ENCODE peak calls at places on chromosome 14, in seven cellular contexts. One of them, this sample, is unnamed.

GRCh38 chr14:69101331-69101826 is 51.5 kb downstream of the DCAF5 start:
- DNase-seq in mesothelial cell of epicardium: no peak
- DNase-seq in activated CD4-positive, CD25-positive, alpha-beta regulatory T cell treated with anti-CD3 and anti-CD28 coated beads, Interleukin-2, amount 50 U/mL, for 16 hours: no peak
- DNase-seq in H54: no peak
- DNase-seq in activated naive CD8-positive, alpha-beta T cell treated with anti-CD3 and anti-CD28 coated beads, Interleukin-2, amount 50 U/mL, for 24 hours: no peak
- DNase-seq in C1 segment of cervical spinal cord: no peak
- DNase-seq in NB4: peak
- DNase-seq in this sample: peak

GRCh38 chr14:90213099-90213748 is 43.1 kb upstream of the PSMC1 start:
- DNase-seq in mesothelial cell of epicardium: no peak
- DNase-seq in activated CD4-positive, CD25-positive, alpha-beta regulatory T cell treated with anti-CD3 and anti-CD28 coated beads, Interleukin-2, amount 50 U/mL, for 16 hours: no peak
- DNase-seq in H54: no peak
- DNase-seq in activated naive CD8-positive, alpha-beta T cell treated with anti-CD3 and anti-CD28 coated beads, Interleukin-2, amount 50 U/mL, for 24 hours: no peak
- DNase-seq in C1 segment of cervical spinal cord: no peak
- DNase-seq in NB4: no peak
- DNase-seq in this sample: no peak

GRCh38 chr14:101025656-101026055 is 122.1 kb upstream of the RTL1 start:
- DNase-seq in mesothelial cell of epicardium: no peak
- DNase-seq in activated CD4-positive, CD25-positive, alpha-beta regulatory T cell treated with anti-CD3 and anti-CD28 coated beads, Interleukin-2, amount 50 U/mL, for 16 hours: no peak
- DNase-seq in H54: no peak
- DNase-seq in activated naive CD8-positive, alpha-beta T cell treated with anti-CD3 and anti-CD28 coated beads, Interleukin-2, amount 50 U/mL, for 24 hours: no peak
- DNase-seq in C1 segment of cervical spinal cord: no peak
- DNase-seq in NB4: no peak
- DNase-seq in this sample: no peak

GRCh38 chr14:58954874-58955273 is 233.6 kb upstream of the DAAM1 start:
- DNase-seq in mesothelial cell of epicardium: no peak
- DNase-seq in activated CD4-positive, CD25-positive, alpha-beta regulatory T cell treated with anti-CD3 and anti-CD28 coated beads, Interleukin-2, amount 50 U/mL, for 16 hours: no peak
- DNase-seq in H54: no peak
- DNase-seq in activated naive CD8-positive, alpha-beta T cell treated with anti-CD3 and anti-CD28 coated beads, Interleukin-2, amount 50 U/mL, for 24 hours: no peak
- DNase-seq in C1 segment of cervical spinal cord: no peak
- DNase-seq in NB4: no peak
- DNase-seq in this sample: peak

GRCh38 chr14:100586520-100587247 is 533 bp downstream of the BEGAIN start:
- DNase-seq in mesothelial cell of epicardium: no peak
- DNase-seq in activated CD4-positive, CD25-positive, alpha-beta regulatory T cell treated with anti-CD3 and anti-CD28 coated beads, Interleukin-2, amount 50 U/mL, for 16 hours: no peak
- DNase-seq in H54: peak
- DNase-seq in activated naive CD8-positive, alpha-beta T cell treated with anti-CD3 and anti-CD28 coated beads, Interleukin-2, amount 50 U/mL, for 24 hours: peak
- DNase-seq in C1 segment of cervical spinal cord: no peak
- DNase-seq in NB4: no peak
- DNase-seq in this sample: no peak

GRCh38 chr14:94305620-94306019 is 12.6 kb upstream of the SERPINA10 start:
- DNase-seq in mesothelial cell of epicardium: no peak
- DNase-seq in activated CD4-positive, CD25-positive, alpha-beta regulatory T cell treated with anti-CD3 and anti-CD28 coated beads, Interleukin-2, amount 50 U/mL, for 16 hours: no peak
- DNase-seq in H54: no peak
- DNase-seq in activated naive CD8-positive, alpha-beta T cell treated with anti-CD3 and anti-CD28 coated beads, Interleukin-2, amount 50 U/mL, for 24 hours: no peak
- DNase-seq in C1 segment of cervical spinal cord: no peak
- DNase-seq in NB4: no peak
- DNase-seq in this sample: no peak

GRCh38 chr14:87508333-87508732 is 484.6 kb downstream of the GALC start:
- DNase-seq in mesothelial cell of epicardium: no peak
- DNase-seq in activated CD4-positive, CD25-positive, alpha-beta regulatory T cell treated with anti-CD3 and anti-CD28 coated beads, Interleukin-2, amount 50 U/mL, for 16 hours: no peak
- DNase-seq in H54: no peak
- DNase-seq in activated naive CD8-positive, alpha-beta T cell treated with anti-CD3 and anti-CD28 coated beads, Interleukin-2, amount 50 U/mL, for 24 hours: no peak
- DNase-seq in C1 segment of cervical spinal cord: no peak
- DNase-seq in NB4: no peak
- DNase-seq in this sample: no peak

GRCh38 chr14:68374682-68375081 is 418.2 kb downstream of the ZFP36L1 start:
- DNase-seq in mesothelial cell of epicardium: no peak
- DNase-seq in activated CD4-positive, CD25-positive, alpha-beta regulatory T cell treated with anti-CD3 and anti-CD28 coated beads, Interleukin-2, amount 50 U/mL, for 16 hours: no peak
- DNase-seq in H54: no peak
- DNase-seq in activated naive CD8-positive, alpha-beta T cell treated with anti-CD3 and anti-CD28 coated beads, Interleukin-2, amount 50 U/mL, for 24 hours: no peak
- DNase-seq in C1 segment of cervical spinal cord: no peak
- DNase-seq in NB4: no peak
- DNase-seq in this sample: no peak

GRCh38 chr14:57549765-57550420 is 56.2 kb upstream of the CCDC198 start:
- DNase-seq in mesothelial cell of epicardium: no peak
- DNase-seq in activated CD4-positive, CD25-positive, alpha-beta regulatory T cell treated with anti-CD3 and anti-CD28 coated beads, Interleukin-2, amount 50 U/mL, for 16 hours: no peak
- DNase-seq in H54: no peak
- DNase-seq in activated naive CD8-positive, alpha-beta T cell treated with anti-CD3 and anti-CD28 coated beads, Interleukin-2, amount 50 U/mL, for 24 hours: no peak
- DNase-seq in C1 segment of cervical spinal cord: no peak
- DNase-seq in NB4: no peak
- DNase-seq in this sample: no peak

GRCh38 chr14:73116079-73116665 is 20.1 kb upstream of the PSEN1 start:
- DNase-seq in mesothelial cell of epicardium: no peak
- DNase-seq in activated CD4-positive, CD25-positive, alpha-beta regulatory T cell treated with anti-CD3 and anti-CD28 coated beads, Interleukin-2, amount 50 U/mL, for 16 hours: no peak
- DNase-seq in H54: no peak
- DNase-seq in activated naive CD8-positive, alpha-beta T cell treated with anti-CD3 and anti-CD28 coated beads, Interleukin-2, amount 50 U/mL, for 24 hours: no peak
- DNase-seq in C1 segment of cervical spinal cord: no peak
- DNase-seq in NB4: no peak
- DNase-seq in this sample: no peak

GRCh38 chr14:20696776-20697175 is 8.2 kb downstream of the ANG start:
- DNase-seq in mesothelial cell of epicardium: no peak
- DNase-seq in activated CD4-positive, CD25-positive, alpha-beta regulatory T cell treated with anti-CD3 and anti-CD28 coated beads, Interleukin-2, amount 50 U/mL, for 16 hours: no peak
- DNase-seq in H54: no peak
- DNase-seq in activated naive CD8-positive, alpha-beta T cell treated with anti-CD3 and anti-CD28 coated beads, Interleukin-2, amount 50 U/mL, for 24 hours: no peak
- DNase-seq in C1 segment of cervical spinal cord: no peak
- DNase-seq in NB4: no peak
- DNase-seq in this sample: no peak

GRCh38 chr14:103739466-103739792 is 23.8 kb downstream of the ZFYVE21 start:
- DNase-seq in mesothelial cell of epicardium: no peak
- DNase-seq in activated CD4-positive, CD25-positive, alpha-beta regulatory T cell treated with anti-CD3 and anti-CD28 coated beads, Interleukin-2, amount 50 U/mL, for 16 hours: no peak
- DNase-seq in H54: no peak
- DNase-seq in activated naive CD8-positive, alpha-beta T cell treated with anti-CD3 and anti-CD28 coated beads, Interleukin-2, amount 50 U/mL, for 24 hours: no peak
- DNase-seq in C1 segment of cervical spinal cord: no peak
- DNase-seq in NB4: no peak
- DNase-seq in this sample: no peak

GRCh38 chr14:24095196-24096068 is 1.3 kb downstream of the PCK2 start:
- DNase-seq in mesothelial cell of epicardium: no peak
- DNase-seq in activated CD4-positive, CD25-positive, alpha-beta regulatory T cell treated with anti-CD3 and anti-CD28 coated beads, Interleukin-2, amount 50 U/mL, for 16 hours: peak
- DNase-seq in H54: no peak
- DNase-seq in activated naive CD8-positive, alpha-beta T cell treated with anti-CD3 and anti-CD28 coated beads, Interleukin-2, amount 50 U/mL, for 24 hours: peak
- DNase-seq in C1 segment of cervical spinal cord: no peak
- DNase-seq in NB4: peak
- DNase-seq in this sample: peak

GRCh38 chr14:104424406-104425072 is 155.0 kb upstream of the C14orf180 start:
- DNase-seq in mesothelial cell of epicardium: peak
- DNase-seq in activated CD4-positive, CD25-positive, alpha-beta regulatory T cell treated with anti-CD3 and anti-CD28 coated beads, Interleukin-2, amount 50 U/mL, for 16 hours: no peak
- DNase-seq in H54: no peak
- DNase-seq in activated naive CD8-positive, alpha-beta T cell treated with anti-CD3 and anti-CD28 coated beads, Interleukin-2, amount 50 U/mL, for 24 hours: no peak
- DNase-seq in C1 segment of cervical spinal cord: no peak
- DNase-seq in NB4: no peak
- DNase-seq in this sample: no peak

GRCh38 chr14:84937044-84937443 is 592.9 kb upstream of the FLRT2 start:
- DNase-seq in mesothelial cell of epicardium: no peak
- DNase-seq in activated CD4-positive, CD25-positive, alpha-beta regulatory T cell treated with anti-CD3 and anti-CD28 coated beads, Interleukin-2, amount 50 U/mL, for 16 hours: no peak
- DNase-seq in H54: no peak
- DNase-seq in activated naive CD8-positive, alpha-beta T cell treated with anti-CD3 and anti-CD28 coated beads, Interleukin-2, amount 50 U/mL, for 24 hours: no peak
- DNase-seq in C1 segment of cervical spinal cord: no peak
- DNase-seq in NB4: no peak
- DNase-seq in this sample: no peak

GRCh38 chr14:60061371-60061770 is 30.4 kb upstream of the PCNX4 start:
- DNase-seq in mesothelial cell of epicardium: no peak
- DNase-seq in activated CD4-positive, CD25-positive, alpha-beta regulatory T cell treated with anti-CD3 and anti-CD28 coated beads, Interleukin-2, amount 50 U/mL, for 16 hours: no peak
- DNase-seq in H54: no peak
- DNase-seq in activated naive CD8-positive, alpha-beta T cell treated with anti-CD3 and anti-CD28 coated beads, Interleukin-2, amount 50 U/mL, for 24 hours: no peak
- DNase-seq in C1 segment of cervical spinal cord: no peak
- DNase-seq in NB4: no peak
- DNase-seq in this sample: peak

GRCh38 chr14:77024171-77024627 is 4.3 kb downstream of the IRF2BPL start:
- DNase-seq in mesothelial cell of epicardium: no peak
- DNase-seq in activated CD4-positive, CD25-positive, alpha-beta regulatory T cell treated with anti-CD3 and anti-CD28 coated beads, Interleukin-2, amount 50 U/mL, for 16 hours: peak
- DNase-seq in H54: no peak
- DNase-seq in activated naive CD8-positive, alpha-beta T cell treated with anti-CD3 and anti-CD28 coated beads, Interleukin-2, amount 50 U/mL, for 24 hours: peak
- DNase-seq in C1 segment of cervical spinal cord: peak
- DNase-seq in NB4: no peak
- DNase-seq in this sample: peak

GRCh38 chr14:24595046-24595808 is 14.3 kb downstream of the GZMH start:
- DNase-seq in mesothelial cell of epicardium: no peak
- DNase-seq in activated CD4-positive, CD25-positive, alpha-beta regulatory T cell treated with anti-CD3 and anti-CD28 coated beads, Interleukin-2, amount 50 U/mL, for 16 hours: no peak
- DNase-seq in H54: no peak
- DNase-seq in activated naive CD8-positive, alpha-beta T cell treated with anti-CD3 and anti-CD28 coated beads, Interleukin-2, amount 50 U/mL, for 24 hours: no peak
- DNase-seq in C1 segment of cervical spinal cord: no peak
- DNase-seq in NB4: no peak
- DNase-seq in this sample: no peak

GRCh38 chr14:77376380-77376770 is 519 bp downstream of the TMED8 start:
- DNase-seq in mesothelial cell of epicardium: peak
- DNase-seq in activated CD4-positive, CD25-positive, alpha-beta regulatory T cell treated with anti-CD3 and anti-CD28 coated beads, Interleukin-2, amount 50 U/mL, for 16 hours: no peak
- DNase-seq in H54: peak
- DNase-seq in activated naive CD8-positive, alpha-beta T cell treated with anti-CD3 and anti-CD28 coated beads, Interleukin-2, amount 50 U/mL, for 24 hours: peak
- DNase-seq in C1 segment of cervical spinal cord: peak
- DNase-seq in NB4: peak
- DNase-seq in this sample: peak

GRCh38 chr14:105491366-105492006 is 440 bp downstream of the TEDC1 start:
- DNase-seq in mesothelial cell of epicardium: no peak
- DNase-seq in activated CD4-positive, CD25-positive, alpha-beta regulatory T cell treated with anti-CD3 and anti-CD28 coated beads, Interleukin-2, amount 50 U/mL, for 16 hours: peak
- DNase-seq in H54: peak
- DNase-seq in activated naive CD8-positive, alpha-beta T cell treated with anti-CD3 and anti-CD28 coated beads, Interleukin-2, amount 50 U/mL, for 24 hours: peak
- DNase-seq in C1 segment of cervical spinal cord: peak
- DNase-seq in NB4: peak
- DNase-seq in this sample: peak

GRCh38 chr14:77151918-77152588 is 10.5 kb upstream of the ZDHHC22 start:
- DNase-seq in mesothelial cell of epicardium: no peak
- DNase-seq in activated CD4-positive, CD25-positive, alpha-beta regulatory T cell treated with anti-CD3 and anti-CD28 coated beads, Interleukin-2, amount 50 U/mL, for 16 hours: no peak
- DNase-seq in H54: no peak
- DNase-seq in activated naive CD8-positive, alpha-beta T cell treated with anti-CD3 and anti-CD28 coated beads, Interleukin-2, amount 50 U/mL, for 24 hours: no peak
- DNase-seq in C1 segment of cervical spinal cord: no peak
- DNase-seq in NB4: peak
- DNase-seq in this sample: peak

GRCh38 chr14:74503256-74503972 is 9.8 kb downstream of the ISCA2 start:
- DNase-seq in mesothelial cell of epicardium: peak
- DNase-seq in activated CD4-positive, CD25-positive, alpha-beta regulatory T cell treated with anti-CD3 and anti-CD28 coated beads, Interleukin-2, amount 50 U/mL, for 16 hours: no peak
- DNase-seq in H54: no peak
- DNase-seq in activated naive CD8-positive, alpha-beta T cell treated with anti-CD3 and anti-CD28 coated beads, Interleukin-2, amount 50 U/mL, for 24 hours: no peak
- DNase-seq in C1 segment of cervical spinal cord: no peak
- DNase-seq in NB4: no peak
- DNase-seq in this sample: no peak

GRCh38 chr14:75993567-75994041 is 8.0 kb downstream of the IFT43 start:
- DNase-seq in mesothelial cell of epicardium: no peak
- DNase-seq in activated CD4-positive, CD25-positive, alpha-beta regulatory T cell treated with anti-CD3 and anti-CD28 coated beads, Interleukin-2, amount 50 U/mL, for 16 hours: no peak
- DNase-seq in H54: no peak
- DNase-seq in activated naive CD8-positive, alpha-beta T cell treated with anti-CD3 and anti-CD28 coated beads, Interleukin-2, amount 50 U/mL, for 24 hours: no peak
- DNase-seq in C1 segment of cervical spinal cord: no peak
- DNase-seq in NB4: no peak
- DNase-seq in this sample: no peak

GRCh38 chr14:86364634-86365033 is 834.7 kb downstream of the FLRT2 start:
- DNase-seq in mesothelial cell of epicardium: no peak
- DNase-seq in activated CD4-positive, CD25-positive, alpha-beta regulatory T cell treated with anti-CD3 and anti-CD28 coated beads, Interleukin-2, amount 50 U/mL, for 16 hours: no peak
- DNase-seq in H54: no peak
- DNase-seq in activated naive CD8-positive, alpha-beta T cell treated with anti-CD3 and anti-CD28 coated beads, Interleukin-2, amount 50 U/mL, for 24 hours: no peak
- DNase-seq in C1 segment of cervical spinal cord: no peak
- DNase-seq in NB4: no peak
- DNase-seq in this sample: no peak

GRCh38 chr14:20679907-20680306 is 4.5 kb upstream of the RNASE4 start:
- DNase-seq in mesothelial cell of epicardium: no peak
- DNase-seq in activated CD4-positive, CD25-positive, alpha-beta regulatory T cell treated with anti-CD3 and anti-CD28 coated beads, Interleukin-2, amount 50 U/mL, for 16 hours: no peak
- DNase-seq in H54: no peak
- DNase-seq in activated naive CD8-positive, alpha-beta T cell treated with anti-CD3 and anti-CD28 coated beads, Interleukin-2, amount 50 U/mL, for 24 hours: no peak
- DNase-seq in C1 segment of cervical spinal cord: no peak
- DNase-seq in NB4: peak
- DNase-seq in this sample: peak

GRCh38 chr14:101122114-101122854 is 218.8 kb upstream of the RTL1 start:
- DNase-seq in mesothelial cell of epicardium: peak
- DNase-seq in activated CD4-positive, CD25-positive, alpha-beta regulatory T cell treated with anti-CD3 and anti-CD28 coated beads, Interleukin-2, amount 50 U/mL, for 16 hours: no peak
- DNase-seq in H54: no peak
- DNase-seq in activated naive CD8-positive, alpha-beta T cell treated with anti-CD3 and anti-CD28 coated beads, Interleukin-2, amount 50 U/mL, for 24 hours: no peak
- DNase-seq in C1 segment of cervical spinal cord: no peak
- DNase-seq in NB4: no peak
- DNase-seq in this sample: no peak

GRCh38 chr14:101410126-101410525 is 151.2 kb upstream of the DIO3 start:
- DNase-seq in mesothelial cell of epicardium: no peak
- DNase-seq in activated CD4-positive, CD25-positive, alpha-beta regulatory T cell treated with anti-CD3 and anti-CD28 coated beads, Interleukin-2, amount 50 U/mL, for 16 hours: no peak
- DNase-seq in H54: no peak
- DNase-seq in activated naive CD8-positive, alpha-beta T cell treated with anti-CD3 and anti-CD28 coated beads, Interleukin-2, amount 50 U/mL, for 24 hours: no peak
- DNase-seq in C1 segment of cervical spinal cord: no peak
- DNase-seq in NB4: peak
- DNase-seq in this sample: no peak

GRCh38 chr14:43647302-43647701 is 859.8 kb downstream of the FSCB start:
- DNase-seq in mesothelial cell of epicardium: no peak
- DNase-seq in activated CD4-positive, CD25-positive, alpha-beta regulatory T cell treated with anti-CD3 and anti-CD28 coated beads, Interleukin-2, amount 50 U/mL, for 16 hours: no peak
- DNase-seq in H54: no peak
- DNase-seq in activated naive CD8-positive, alpha-beta T cell treated with anti-CD3 and anti-CD28 coated beads, Interleukin-2, amount 50 U/mL, for 24 hours: no peak
- DNase-seq in C1 segment of cervical spinal cord: no peak
- DNase-seq in NB4: peak
- DNase-seq in this sample: no peak

GRCh38 chr14:52067873-52068740 is 752 bp downstream of the NID2 start:
- DNase-seq in mesothelial cell of epicardium: peak
- DNase-seq in activated CD4-positive, CD25-positive, alpha-beta regulatory T cell treated with anti-CD3 and anti-CD28 coated beads, Interleukin-2, amount 50 U/mL, for 16 hours: no peak
- DNase-seq in H54: no peak
- DNase-seq in activated naive CD8-positive, alpha-beta T cell treated with anti-CD3 and anti-CD28 coated beads, Interleukin-2, amount 50 U/mL, for 24 hours: peak
- DNase-seq in C1 segment of cervical spinal cord: no peak
- DNase-seq in NB4: no peak
- DNase-seq in this sample: peak

GRCh38 chr14:95695051-95695450 is 8.8 kb downstream of the TCL1B start:
- DNase-seq in mesothelial cell of epicardium: peak
- DNase-seq in activated CD4-positive, CD25-positive, alpha-beta regulatory T cell treated with anti-CD3 and anti-CD28 coated beads, Interleukin-2, amount 50 U/mL, for 16 hours: no peak
- DNase-seq in H54: no peak
- DNase-seq in activated naive CD8-positive, alpha-beta T cell treated with anti-CD3 and anti-CD28 coated beads, Interleukin-2, amount 50 U/mL, for 24 hours: no peak
- DNase-seq in C1 segment of cervical spinal cord: no peak
- DNase-seq in NB4: no peak
- DNase-seq in this sample: no peak

GRCh38 chr14:101783260-101784016 is 21.9 kb downstream of the PPP2R5C start:
- DNase-seq in mesothelial cell of epicardium: no peak
- DNase-seq in activated CD4-positive, CD25-positive, alpha-beta regulatory T cell treated with anti-CD3 and anti-CD28 coated beads, Interleukin-2, amount 50 U/mL, for 16 hours: no peak
- DNase-seq in H54: no peak
- DNase-seq in activated naive CD8-positive, alpha-beta T cell treated with anti-CD3 and anti-CD28 coated beads, Interleukin-2, amount 50 U/mL, for 24 hours: no peak
- DNase-seq in C1 segment of cervical spinal cord: no peak
- DNase-seq in NB4: no peak
- DNase-seq in this sample: no peak

GRCh38 chr14:49879683-49880204 is 13.1 kb upstream of the ARF6 start:
- DNase-seq in mesothelial cell of epicardium: no peak
- DNase-seq in activated CD4-positive, CD25-positive, alpha-beta regulatory T cell treated with anti-CD3 and anti-CD28 coated beads, Interleukin-2, amount 50 U/mL, for 16 hours: no peak
- DNase-seq in H54: peak
- DNase-seq in activated naive CD8-positive, alpha-beta T cell treated with anti-CD3 and anti-CD28 coated beads, Interleukin-2, amount 50 U/mL, for 24 hours: peak
- DNase-seq in C1 segment of cervical spinal cord: no peak
- DNase-seq in NB4: peak
- DNase-seq in this sample: peak

GRCh38 chr14:99879401-99880295 is 86.4 kb downstream of the EML1 start:
- DNase-seq in mesothelial cell of epicardium: no peak
- DNase-seq in activated CD4-positive, CD25-positive, alpha-beta regulatory T cell treated with anti-CD3 and anti-CD28 coated beads, Interleukin-2, amount 50 U/mL, for 16 hours: no peak
- DNase-seq in H54: peak
- DNase-seq in activated naive CD8-positive, alpha-beta T cell treated with anti-CD3 and anti-CD28 coated beads, Interleukin-2, amount 50 U/mL, for 24 hours: no peak
- DNase-seq in C1 segment of cervical spinal cord: no peak
- DNase-seq in NB4: no peak
- DNase-seq in this sample: peak

GRCh38 chr14:87067597-87067996 is 925.4 kb downstream of the GALC start:
- DNase-seq in mesothelial cell of epicardium: no peak
- DNase-seq in activated CD4-positive, CD25-positive, alpha-beta regulatory T cell treated with anti-CD3 and anti-CD28 coated beads, Interleukin-2, amount 50 U/mL, for 16 hours: no peak
- DNase-seq in H54: no peak
- DNase-seq in activated naive CD8-positive, alpha-beta T cell treated with anti-CD3 and anti-CD28 coated beads, Interleukin-2, amount 50 U/mL, for 24 hours: no peak
- DNase-seq in C1 segment of cervical spinal cord: no peak
- DNase-seq in NB4: no peak
- DNase-seq in this sample: no peak

GRCh38 chr14:24269910-24270536 is 1.4 kb downstream of the RABGGTA start:
- DNase-seq in mesothelial cell of epicardium: no peak
- DNase-seq in activated CD4-positive, CD25-positive, alpha-beta regulatory T cell treated with anti-CD3 and anti-CD28 coated beads, Interleukin-2, amount 50 U/mL, for 16 hours: no peak
- DNase-seq in H54: no peak
- DNase-seq in activated naive CD8-positive, alpha-beta T cell treated with anti-CD3 and anti-CD28 coated beads, Interleukin-2, amount 50 U/mL, for 24 hours: no peak
- DNase-seq in C1 segment of cervical spinal cord: no peak
- DNase-seq in NB4: no peak
- DNase-seq in this sample: no peak

GRCh38 chr14:23638414-23639047 is 2.4 kb downstream of the DHRS2 start:
- DNase-seq in mesothelial cell of epicardium: no peak
- DNase-seq in activated CD4-positive, CD25-positive, alpha-beta regulatory T cell treated with anti-CD3 and anti-CD28 coated beads, Interleukin-2, amount 50 U/mL, for 16 hours: no peak
- DNase-seq in H54: no peak
- DNase-seq in activated naive CD8-positive, alpha-beta T cell treated with anti-CD3 and anti-CD28 coated beads, Interleukin-2, amount 50 U/mL, for 24 hours: no peak
- DNase-seq in C1 segment of cervical spinal cord: no peak
- DNase-seq in NB4: no peak
- DNase-seq in this sample: no peak

This sample was measured in choroid plexus epithelial cell.